ENCODE peak calls at places on chromosome 1, in nine cellular contexts. D, X, J, Y, V, I, T, U and L are unnamed samples.
A peak's percentile ranks its signal among the peaks of the same experiment; 100 is the strongest.

GRCh38 chr1:46372440-46372839 is 21.7 kb upstream of the FAAH start:
- DNase-seq in D (no peak), X (no peak), J (no peak), Y (no peak), V (no peak), I (no peak), T (no peak), U (no peak), L (no peak)

GRCh38 chr1:159653201-159653600 is 61.2 kb downstream of the CRP start:
- DNase-seq in D (no peak), X (no peak), J (no peak), Y (no peak), V (no peak), I (no peak), T (no peak), U (no peak), L (no peak)

GRCh38 chr1:966135-966602 is at the start of gene PLEKHN1:
- DNase-seq in D (no peak), X (peak; percentile 45), J (peak; percentile 89), Y (no peak), V (no peak), I (peak; percentile 85), T (no peak), U (peak; percentile 74), L (no peak)

GRCh38 chr1:84995484-84996334 is 1.2 kb downstream of the MCOLN2 start:
- DNase-seq in D (no peak), X (no peak), J (no peak), Y (no peak), V (no peak), I (no peak), T (no peak), U (peak; percentile 78), L (no peak)

GRCh38 chr1:117067528-117068370 is 7.6 kb downstream of the TTF2 start:
- DNase-seq in D (peak; percentile 84), X (peak; percentile 70), J (no peak), Y (no peak), V (peak; percentile 73), I (peak; percentile 66), T (no peak), U (peak; percentile 54), L (no peak)

GRCh38 chr1:182784556-182785171 is 4.9 kb upstream of the NPL start:
- DNase-seq in D (peak; percentile 74), X (peak; percentile 50), J (no peak), Y (no peak), V (peak; percentile 69), I (peak; percentile 59), T (no peak), U (peak; percentile 33), L (no peak)

GRCh38 chr1:178020968-178021640 is 51.2 kb upstream of the SEC16B start:
- DNase-seq in D (no peak), X (peak; percentile 47), J (no peak), Y (no peak), V (no peak), I (peak; percentile 43), T (no peak), U (no peak), L (no peak)

GRCh38 chr1:29808141-29808995 is 572.0 kb downstream of the PTPRU start:
- DNase-seq in D (no peak), X (no peak), J (no peak), Y (peak; percentile 33), V (no peak), I (no peak), T (no peak), U (no peak), L (peak; percentile 44)

GRCh38 chr1:217274927-217275616 is 355.8 kb downstream of the GPATCH2 start:
- DNase-seq in D (peak; percentile 75), X (peak; percentile 75), J (no peak), Y (no peak), V (peak; percentile 69), I (peak; percentile 71), T (peak; percentile 25), U (no peak), L (no peak)

GRCh38 chr1:100713636-100714035 is 5.9 kb upstream of the VCAM1 start:
- DNase-seq in D (peak; percentile 49), X (no peak), J (no peak), Y (no peak), V (no peak), I (peak; percentile 20), T (no peak), U (no peak), L (no peak)

DNA sequence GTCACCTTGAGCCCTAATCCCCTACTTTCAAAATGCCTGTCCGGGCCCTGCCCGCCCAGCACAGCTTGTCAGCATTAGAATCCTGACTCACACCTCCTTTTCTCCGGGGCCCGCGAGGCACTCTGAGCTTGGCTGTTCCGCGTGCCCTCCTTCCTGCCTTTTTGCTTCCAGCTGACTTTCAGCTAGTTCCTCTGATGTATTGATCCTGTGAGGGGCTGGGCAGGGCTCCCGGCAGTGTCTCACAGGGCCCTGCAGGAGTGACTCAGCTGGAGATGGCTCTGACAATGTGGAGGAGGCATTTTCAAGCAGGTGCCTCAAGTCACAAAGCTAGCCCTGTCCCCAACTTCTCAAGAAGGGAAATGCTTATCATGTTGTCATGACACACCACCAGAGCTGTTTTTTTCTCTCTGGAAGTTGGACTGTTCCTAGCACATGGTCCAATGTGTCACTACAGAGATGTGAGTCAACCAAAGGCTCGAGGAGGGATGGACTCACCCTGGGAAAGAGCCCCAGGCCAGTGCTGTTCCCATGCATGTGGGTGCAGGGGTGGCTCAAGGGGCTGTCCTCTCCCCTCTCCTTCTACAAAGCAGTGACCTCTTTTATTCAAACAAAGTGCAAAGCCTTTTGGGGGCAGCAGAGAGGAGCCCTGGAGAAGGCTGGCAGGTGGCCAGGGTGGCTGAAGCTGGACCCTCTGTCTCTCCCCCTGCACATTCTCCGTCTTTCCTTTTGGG is 30.6 kb downstream of the SYT6 start:
- DNase-seq in D (no peak), X (peak; percentile 33), J (no peak), Y (no peak), V (no peak), I (peak; percentile 91), T (no peak), U (no peak), L (no peak)
- TF ChIP-seq CTCF in D (peak; percentile 10), X (no peak), J (no peak), Y (no peak), V (no peak), I (no peak), T (no peak), U (no peak), L (no peak)

GRCh38 chr1:5297878-5298239 is 643.5 kb downstream of the AJAP1 start:
- DNase-seq in D (no peak), X (no peak), J (no peak), Y (no peak), V (no peak), I (no peak), T (no peak), U (no peak), L (no peak)
- TF ChIP-seq CTCF in D (no peak), X (no peak), J (no peak), Y (no peak), V (no peak), I (no peak), T (no peak), U (no peak), L (no peak)

GRCh38 chr1:107787299-107787698 is 177.7 kb downstream of the VAV3 start:
- DNase-seq in D (peak; percentile 13), X (no peak), J (no peak), Y (no peak), V (no peak), I (peak; percentile 9), T (no peak), U (no peak), L (no peak)
- TF ChIP-seq CTCF in D (peak; percentile 29), X (no peak), J (no peak), Y (no peak), V (no peak), I (peak; percentile 3), T (peak; percentile 1), U (peak; percentile 42), L (no peak)

DNA sequence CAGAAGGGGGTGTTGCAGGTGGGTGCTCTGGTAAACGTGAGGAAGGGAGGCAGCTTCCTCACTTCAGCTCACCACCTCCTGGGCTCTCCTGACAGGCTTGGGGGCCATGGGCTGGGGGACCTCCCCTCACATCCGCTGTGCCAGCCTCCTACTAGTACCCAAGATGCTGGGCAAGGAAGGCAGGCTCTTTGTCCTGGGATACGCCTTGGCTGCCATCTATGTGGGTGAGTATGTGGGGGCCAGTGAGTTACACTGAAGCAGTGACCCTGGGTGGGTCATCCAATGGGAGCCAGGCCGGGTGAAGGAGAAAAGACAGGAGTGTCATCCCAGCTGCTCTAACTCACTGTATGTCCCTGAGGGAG is 5.7 kb downstream of the DCST1 start:
- DNase-seq in D (no peak), X (no peak), J (no peak), Y (no peak), V (no peak), I (no peak), T (no peak), U (no peak), L (no peak)
- TF ChIP-seq CTCF in D (no peak), X (no peak), J (no peak), Y (no peak), V (no peak), I (no peak), T (no peak), U (no peak), L (no peak)

DNA sequence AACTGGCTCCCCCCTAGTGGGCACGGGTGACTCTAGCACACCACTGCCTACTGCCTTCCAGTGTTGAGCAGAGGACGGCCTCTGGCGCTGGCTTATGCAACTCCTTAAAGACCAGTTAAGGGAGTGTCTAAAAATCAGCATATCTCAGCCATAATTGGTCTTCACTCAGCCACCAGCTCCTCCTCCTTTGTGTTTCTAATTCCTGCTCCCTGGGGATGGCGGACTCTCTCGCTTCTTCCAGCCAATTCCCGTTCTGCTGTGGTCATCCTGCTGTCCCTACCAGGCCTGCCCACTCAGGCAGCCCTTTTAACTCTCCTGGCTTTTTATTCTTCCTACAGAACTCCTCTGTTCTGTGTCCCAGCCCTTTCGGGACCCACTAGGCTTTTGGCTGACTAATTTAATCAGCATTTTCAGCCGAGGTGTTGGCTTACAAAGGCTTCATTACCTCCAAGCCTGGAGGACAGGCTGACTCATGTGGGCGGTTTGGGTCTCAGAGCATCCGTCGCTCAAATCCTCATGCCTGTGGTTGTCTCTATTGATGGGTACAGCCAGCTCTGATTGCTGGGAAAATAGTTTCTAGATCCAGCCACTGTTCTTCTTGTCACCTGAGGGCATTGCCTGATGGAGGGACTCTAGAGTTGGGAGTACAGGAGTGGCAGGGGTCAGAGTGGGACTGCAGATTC is 332.5 kb downstream of the CAMTA1 start:
- DNase-seq in D (peak; percentile 92), X (peak; percentile 94), J (no peak), Y (no peak), V (peak; percentile 84), I (peak; percentile 91), T (peak; percentile 94), U (no peak), L (no peak)
- TF ChIP-seq CTCF in D (peak; percentile 58), X (peak; percentile 53), J (no peak), Y (no peak), V (no peak), I (peak; percentile 47), T (peak; percentile 56), U (no peak), L (peak; percentile 7)